ENCODE peak calls at places on chromosomes 12 and 14, in four cellular contexts. G is heart left ventricle, J is right cardiac atrium, F is substantia nigra. T is an unnamed sample.
A peak's percentile ranks its signal among the peaks of the same experiment; 100 is the strongest.

GRCh38 chr14:96626121-96626768 is 124.1 kb downstream of the PAPOLA start:
- DNase-seq in F (no peak), G (no peak), J (no peak), T (no peak)

GRCh38 chr12:53290661-53291060 is 4.7 kb upstream of the PFDN5 start:
- DNase-seq in G (no peak), F (no peak), J (no peak), T (no peak)

GRCh38 chr12:45477526-45477925 is 252.0 kb upstream of the ARID2 start:
- DNase-seq in F (no peak), J (no peak), G (no peak), T (no peak)

GRCh38 chr12:95789126-95790024 is 1.2 kb downstream of the NTN4 start:
- DNase-seq in J (peak; percentile 69), G (peak; percentile 70), F (no peak), T (no peak)

GRCh38 chr12:122635471-122635870 is 67.7 kb downstream of the HCAR2 start:
- DNase-seq in G (no peak), F (no peak), J (no peak), T (no peak)

GRCh38 chr14:63499701-63500250 is 43.4 kb downstream of the PPP2R5E start:
- DNase-seq in F (no peak), J (no peak), G (no peak), T (no peak)

GRCh38 chr12:5456906-5457305 is 25.0 kb downstream of the NTF3 start:
- DNase-seq in F (no peak), G (no peak), J (no peak), T (no peak)

GRCh38 chr12:41053046-41053445 is 135.1 kb upstream of the PDZRN4 start:
- DNase-seq in J (no peak), F (no peak), G (no peak), T (no peak)

GRCh38 chr12:22856120-22856699 is 231.2 kb downstream of the ETNK1 start:
- DNase-seq in J (no peak), F (no peak), G (no peak), T (peak; percentile 13)

GRCh38 chr12:40745386-40745785 is 53.1 kb downstream of the CNTN1 start:
- DNase-seq in G (no peak), J (no peak), F (no peak), T (no peak)

GRCh38 chr12:130524759-130525158 is 187.1 kb downstream of the PIWIL1 start:
- DNase-seq in J (no peak), G (no peak), F (no peak), T (no peak)

GRCh38 chr12:121230538-121230907 is 20.6 kb downstream of the P2RX4 start:
- DNase-seq in F (no peak), G (no peak), J (no peak), T (no peak)

GRCh38 chr14:92389598-92390126 is 66.7 kb downstream of the SLC24A4 start:
- DNase-seq in F (no peak), J (no peak), G (no peak), T (no peak)

GRCh38 chr14:72024043-72024407 is 91.8 kb downstream of the RGS6 start:
- DNase-seq in G (no peak), J (no peak), F (no peak), T (peak; percentile 23)

GRCh38 chr12:29320295-29321090 is 60.5 kb downstream of the ERGIC2 start:
- DNase-seq in F (no peak), G (no peak), J (no peak), T (no peak)

GRCh38 chr12:38390968-38391367 is 74.4 kb downstream of the ALG10B start:
- DNase-seq in J (no peak), G (no peak), F (no peak), T (no peak)

GRCh38 chr12:38384816-38385491 is 68.4 kb downstream of the ALG10B start:
- DNase-seq in F (no peak), G (peak; percentile 20), J (no peak), T (no peak)

GRCh38 chr12:38389581-38389980 is 73.0 kb downstream of the ALG10B start:
- DNase-seq in J (no peak), G (no peak), F (no peak), T (no peak)

GRCh38 chr12:38386238-38386985 is 69.8 kb downstream of the ALG10B start:
- DNase-seq in J (no peak), F (no peak), G (no peak), T (no peak)

DNA sequence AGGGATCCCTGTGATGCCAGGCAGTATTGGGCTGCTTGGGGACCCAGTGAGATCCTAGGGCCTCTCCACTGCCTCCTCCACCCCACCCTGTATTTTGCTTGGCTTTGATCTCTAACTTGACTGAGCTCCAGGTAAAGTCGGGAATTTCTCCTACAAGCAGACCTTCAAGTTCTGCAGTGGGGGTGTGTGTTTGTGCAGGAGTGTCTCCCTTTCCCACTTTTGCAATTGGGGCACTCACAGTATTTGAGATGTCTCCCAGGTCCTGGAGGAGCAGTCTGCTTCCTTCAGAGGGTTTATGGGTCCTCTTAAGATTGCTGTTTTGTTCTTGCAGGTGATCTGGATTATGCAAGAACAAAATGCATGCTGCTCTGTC is 68.9 kb downstream of the ALG10B start:
- DNase-seq in G (no peak), J (no peak), F (no peak), T (no peak)
- H3K27ac ChIP-seq in G (no peak overlapping the region), J (no peak overlapping the region), F (no peak overlapping the region), T (no peak overlapping the region)

GRCh38 chr14:104734991-104735779 is 11.2 kb downstream of the ADSS1 start:
- DNase-seq in G (no peak), J (peak; percentile 81), F (no peak), T (no peak)
- H3K27ac ChIP-seq in G (peak overlapping the region; percentile 83), J (peak overlapping the region; percentile 79), F (peak overlapping the region; percentile 67), T (no peak overlapping the region)

GRCh38 chr12:7502612-7503011 is 965 bp downstream of the CD163 start:
- DNase-seq in J (no peak), G (no peak), F (no peak), T (no peak)
- H3K27ac ChIP-seq in J (no peak overlapping the region), G (peak overlapping the region; percentile 32), F (no peak overlapping the region), T (no peak overlapping the region)

GRCh38 chr12:55757701-55758100 is 14.8 kb downstream of the GDF11 start:
- DNase-seq in G (no peak), J (no peak), F (no peak), T (no peak)

GRCh38 chr12:55760663-55761062 is 17.7 kb downstream of the GDF11 start:
- DNase-seq in J (no peak), G (no peak), F (no peak), T (no peak)

GRCh38 chr12:55767156-55767555 is 24.2 kb downstream of the GDF11 start:
- DNase-seq in G (no peak), J (no peak), F (no peak), T (no peak)

GRCh38 chr12:55762646-55763045 is 19.7 kb downstream of the GDF11 start:
- DNase-seq in G (no peak), F (no peak), J (no peak), T (no peak)
- H3K27ac ChIP-seq in G (no peak overlapping the region), F (no peak overlapping the region), J (no peak overlapping the region), T (no peak overlapping the region)

GRCh38 chr12:56336361-56337167 is 2.1 kb upstream of the IL23A start:
- DNase-seq in G (no peak), J (no peak), F (peak; percentile 43), T (no peak)
- H3K27ac ChIP-seq in G (no peak overlapping the region), J (no peak overlapping the region), F (no peak overlapping the region), T (no peak overlapping the region)

GRCh38 chr12:109463776-109464175 is 13.3 kb downstream of the KCTD10 start:
- DNase-seq in F (no peak), G (no peak), J (no peak), T (no peak)
- H3K27ac ChIP-seq in F (peak overlapping the region; percentile 88), G (peak overlapping the region; percentile 98), J (peak overlapping the region; percentile 100), T (no peak overlapping the region)

DNA sequence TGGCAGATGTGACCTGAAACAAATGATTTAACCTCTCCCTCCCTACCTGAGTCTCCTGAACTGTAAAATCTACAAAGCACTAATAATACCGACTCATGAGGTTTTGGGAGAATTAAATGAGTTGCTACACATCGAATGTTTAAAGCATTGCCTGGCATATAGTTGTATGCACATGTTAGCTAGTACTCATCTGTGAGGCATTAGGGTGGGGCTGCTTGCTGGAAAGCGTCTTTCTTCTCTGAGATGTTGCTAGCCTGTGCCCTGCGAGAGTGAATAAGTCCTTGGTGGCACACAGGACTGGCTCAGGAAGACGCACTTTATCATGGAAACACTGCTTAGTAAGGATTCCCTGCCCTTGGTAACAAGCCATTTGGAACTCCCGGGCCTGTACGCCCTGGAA is 6.1 kb downstream of the RAPGEF3 start:
- DNase-seq in G (no peak), F (no peak), J (no peak), T (no peak)
- H3K27ac ChIP-seq in G (peak overlapping the region; percentile 78), F (peak overlapping the region; percentile 79), J (peak overlapping the region; percentile 92), T (no peak overlapping the region)